ENCODE peak calls at places on chromosome 2, in five cellular contexts. One of them, this sample, is unnamed.

GRCh38 chr2:221034973-221035372 is 537.1 kb downstream of the EPHA4 start:
- DNase-seq in WTC11: no peak
- DNase-seq in left lung: no peak
- DNase-seq in CD8-positive, alpha-beta T cell: no peak
- DNase-seq in A549: no peak
- DNase-seq in this sample: no peak

GRCh38 chr2:215619022-215619958 is 183.4 kb upstream of the FN1 start:
- DNase-seq in WTC11: no peak
- DNase-seq in left lung: no peak
- DNase-seq in CD8-positive, alpha-beta T cell: no peak
- DNase-seq in A549: peak
- DNase-seq in this sample: no peak

GRCh38 chr2:54665436-54665856 is 58.0 kb upstream of the EML6 start:
- DNase-seq in A549: no peak
- DNase-seq in WTC11: peak
- DNase-seq in CD8-positive, alpha-beta T cell: no peak
- DNase-seq in left lung: no peak
- DNase-seq in this sample: peak

GRCh38 chr2:120862254-120863172 is 126.8 kb downstream of the GLI2 start:
- DNase-seq in left lung: no peak
- DNase-seq in A549: no peak
- DNase-seq in CD8-positive, alpha-beta T cell: no peak
- DNase-seq in WTC11: no peak
- DNase-seq in this sample: no peak

GRCh38 chr2:80329491-80329890 is 24.9 kb upstream of the LRRTM1 start:
- DNase-seq in A549: no peak
- DNase-seq in left lung: no peak
- DNase-seq in CD8-positive, alpha-beta T cell: no peak
- DNase-seq in WTC11: no peak
- DNase-seq in this sample: no peak

GRCh38 chr2:12604248-12604801 is 112.4 kb upstream of the TRIB2 start:
- DNase-seq in A549: no peak
- DNase-seq in left lung: no peak
- DNase-seq in CD8-positive, alpha-beta T cell: no peak
- DNase-seq in WTC11: no peak
- DNase-seq in this sample: no peak

GRCh38 chr2:133673570-133673969 is 105.3 kb upstream of the NCKAP5 start:
- DNase-seq in left lung: no peak
- DNase-seq in WTC11: no peak
- DNase-seq in A549: no peak
- DNase-seq in CD8-positive, alpha-beta T cell: no peak
- DNase-seq in this sample: no peak

GRCh38 chr2:68172990-68173715 is 15.5 kb downstream of the PNO1 start:
- DNase-seq in WTC11: no peak
- DNase-seq in A549: no peak
- DNase-seq in CD8-positive, alpha-beta T cell: no peak
- DNase-seq in left lung: no peak
- DNase-seq in this sample: no peak

GRCh38 chr2:194345347-194345746 is 1311.7 kb upstream of the SLC39A10 start:
- DNase-seq in CD8-positive, alpha-beta T cell: no peak
- DNase-seq in WTC11: no peak
- DNase-seq in left lung: no peak
- DNase-seq in A549: no peak
- DNase-seq in this sample: no peak

GRCh38 chr2:237538001-237538720 is 28.2 kb upstream of the PRLH start:
- DNase-seq in CD8-positive, alpha-beta T cell: no peak
- DNase-seq in left lung: no peak
- DNase-seq in WTC11: no peak
- DNase-seq in A549: no peak
- DNase-seq in this sample: no peak

GRCh38 chr2:230713331-230714121 is 884 bp downstream of the CAB39 start:
- DNase-seq in WTC11: peak
- DNase-seq in left lung: peak
- DNase-seq in A549: no peak
- DNase-seq in CD8-positive, alpha-beta T cell: no peak
- DNase-seq in this sample: peak

GRCh38 chr2:226207671-226208070 is 591.9 kb downstream of the IRS1 start:
- DNase-seq in CD8-positive, alpha-beta T cell: no peak
- DNase-seq in WTC11: no peak
- DNase-seq in left lung: no peak
- DNase-seq in A549: no peak
- DNase-seq in this sample: no peak

GRCh38 chr2:68741805-68742306 is 7.2 kb downstream of the ARHGAP25 start:
- DNase-seq in A549: no peak
- DNase-seq in left lung: no peak
- DNase-seq in CD8-positive, alpha-beta T cell: no peak
- DNase-seq in WTC11: no peak
- DNase-seq in this sample: no peak

GRCh38 chr2:6067089-6067488 is 374.9 kb downstream of the SOX11 start:
- DNase-seq in WTC11: no peak
- DNase-seq in A549: no peak
- DNase-seq in CD8-positive, alpha-beta T cell: no peak
- DNase-seq in left lung: no peak
- DNase-seq in this sample: no peak

GRCh38 chr2:192247456-192247855 is 52.7 kb upstream of the TMEFF2 start:
- DNase-seq in A549: no peak
- DNase-seq in left lung: no peak
- DNase-seq in WTC11: no peak
- DNase-seq in CD8-positive, alpha-beta T cell: no peak
- DNase-seq in this sample: no peak

GRCh38 chr2:20986540-20986939 is 57.3 kb downstream of the APOB start:
- DNase-seq in WTC11: no peak
- DNase-seq in CD8-positive, alpha-beta T cell: no peak
- DNase-seq in A549: no peak
- DNase-seq in left lung: no peak
- DNase-seq in this sample: no peak

GRCh38 chr2:120919771-120920437 is 184.2 kb downstream of the GLI2 start:
- DNase-seq in WTC11: no peak
- DNase-seq in left lung: no peak
- DNase-seq in CD8-positive, alpha-beta T cell: no peak
- DNase-seq in A549: no peak
- DNase-seq in this sample: no peak

GRCh38 chr2:141393214-141393545 is 737.6 kb downstream of the LRP1B start:
- DNase-seq in left lung: no peak
- DNase-seq in A549: no peak
- DNase-seq in CD8-positive, alpha-beta T cell: no peak
- DNase-seq in WTC11: no peak
- DNase-seq in this sample: no peak

GRCh38 chr2:176419591-176420071 is 150.4 kb downstream of the MTX2 start:
- DNase-seq in CD8-positive, alpha-beta T cell: no peak
- DNase-seq in WTC11: no peak
- DNase-seq in A549: no peak
- DNase-seq in left lung: no peak
- DNase-seq in this sample: no peak

GRCh38 chr2:144583741-144584453 is 64.0 kb upstream of the ZEB2 start:
- DNase-seq in CD8-positive, alpha-beta T cell: no peak
- DNase-seq in A549: no peak
- DNase-seq in left lung: no peak
- DNase-seq in WTC11: no peak
- DNase-seq in this sample: no peak

GRCh38 chr2:221851531-221852045 is 279.5 kb upstream of the EPHA4 start:
- DNase-seq in left lung: no peak
- DNase-seq in A549: no peak
- DNase-seq in WTC11: no peak
- DNase-seq in CD8-positive, alpha-beta T cell: no peak
- DNase-seq in this sample: no peak

GRCh38 chr2:183490930-183491329 is 366.7 kb downstream of the NUP35 start:
- DNase-seq in CD8-positive, alpha-beta T cell: no peak
- DNase-seq in WTC11: no peak
- DNase-seq in left lung: no peak
- DNase-seq in A549: no peak
- DNase-seq in this sample: no peak

GRCh38 chr2:212097001-212097400 is 441.6 kb downstream of the ERBB4 start:
- DNase-seq in WTC11: no peak
- DNase-seq in CD8-positive, alpha-beta T cell: no peak
- DNase-seq in left lung: no peak
- DNase-seq in A549: no peak
- DNase-seq in this sample: no peak

GRCh38 chr2:100906679-100907078 is 86.7 kb downstream of the NPAS2 start:
- DNase-seq in CD8-positive, alpha-beta T cell: no peak
- DNase-seq in left lung: no peak
- DNase-seq in WTC11: no peak
- DNase-seq in A549: no peak
- DNase-seq in this sample: no peak

GRCh38 chr2:20588918-20589871 is 61.7 kb downstream of the HS1BP3 start:
- DNase-seq in A549: no peak
- DNase-seq in left lung: peak
- DNase-seq in WTC11: no peak
- DNase-seq in CD8-positive, alpha-beta T cell: no peak
- DNase-seq in this sample: no peak

GRCh38 chr2:26614205-26615128 is 26.7 kb downstream of the CIB4 start:
- DNase-seq in WTC11: no peak
- DNase-seq in CD8-positive, alpha-beta T cell: no peak
- DNase-seq in left lung: no peak
- DNase-seq in A549: no peak
- DNase-seq in this sample: no peak

GRCh38 chr2:21372654-21373053 is 248.9 kb downstream of the TDRD15 start:
- DNase-seq in A549: peak
- DNase-seq in WTC11: peak
- DNase-seq in left lung: no peak
- DNase-seq in CD8-positive, alpha-beta T cell: no peak
- DNase-seq in this sample: no peak

GRCh38 chr2:144519934-144520717 is at the start of gene ZEB2:
- DNase-seq in A549: peak
- DNase-seq in CD8-positive, alpha-beta T cell: no peak
- DNase-seq in WTC11: no peak
- DNase-seq in left lung: peak
- DNase-seq in this sample: no peak

GRCh38 chr2:121360566-121361300 is 75.7 kb upstream of the TFCP2L1 start:
- DNase-seq in left lung: peak
- DNase-seq in A549: peak
- DNase-seq in CD8-positive, alpha-beta T cell: no peak
- DNase-seq in WTC11: no peak
- DNase-seq in this sample: no peak

GRCh38 chr2:152743004-152743403 is 24.6 kb downstream of the ARL6IP6 start:
- DNase-seq in left lung: no peak
- DNase-seq in CD8-positive, alpha-beta T cell: no peak
- DNase-seq in A549: peak
- DNase-seq in WTC11: no peak
- DNase-seq in this sample: peak

GRCh38 chr2:48844418-48845155 is 89.1 kb upstream of the LHCGR start:
- DNase-seq in WTC11: no peak
- DNase-seq in CD8-positive, alpha-beta T cell: no peak
- DNase-seq in A549: no peak
- DNase-seq in left lung: no peak
- DNase-seq in this sample: no peak

GRCh38 chr2:146388757-146389156 is 1456.1 kb upstream of the ACVR2A start:
- DNase-seq in WTC11: no peak
- DNase-seq in left lung: no peak
- DNase-seq in A549: no peak
- DNase-seq in CD8-positive, alpha-beta T cell: no peak
- DNase-seq in this sample: no peak

GRCh38 chr2:201008000-201008829 is 44.8 kb upstream of the ORC2 start:
- DNase-seq in A549: no peak
- DNase-seq in CD8-positive, alpha-beta T cell: no peak
- DNase-seq in left lung: no peak
- DNase-seq in WTC11: no peak
- DNase-seq in this sample: no peak

GRCh38 chr2:10678225-10678624 is 11.6 kb downstream of the NOL10 start:
- DNase-seq in CD8-positive, alpha-beta T cell: no peak
- DNase-seq in left lung: no peak
- DNase-seq in WTC11: no peak
- DNase-seq in A549: peak
- DNase-seq in this sample: no peak
- TF ChIP-seq CTCF in CD8-positive, alpha-beta T cell: no peak
- TF ChIP-seq CTCF in left lung: no peak
- TF ChIP-seq CTCF in WTC11: no peak
- TF ChIP-seq CTCF in A549: peak
- TF ChIP-seq CTCF in this sample: no peak

GRCh38 chr2:172216348-172216933 is 113.7 kb upstream of the DLX2 start:
- DNase-seq in WTC11: no peak
- DNase-seq in CD8-positive, alpha-beta T cell: no peak
- DNase-seq in A549: no peak
- DNase-seq in left lung: no peak
- DNase-seq in this sample: no peak
- TF ChIP-seq CTCF in WTC11: no peak
- TF ChIP-seq CTCF in CD8-positive, alpha-beta T cell: no peak
- TF ChIP-seq CTCF in A549: no peak
- TF ChIP-seq CTCF in left lung: no peak
- TF ChIP-seq CTCF in this sample: no peak

DNA sequence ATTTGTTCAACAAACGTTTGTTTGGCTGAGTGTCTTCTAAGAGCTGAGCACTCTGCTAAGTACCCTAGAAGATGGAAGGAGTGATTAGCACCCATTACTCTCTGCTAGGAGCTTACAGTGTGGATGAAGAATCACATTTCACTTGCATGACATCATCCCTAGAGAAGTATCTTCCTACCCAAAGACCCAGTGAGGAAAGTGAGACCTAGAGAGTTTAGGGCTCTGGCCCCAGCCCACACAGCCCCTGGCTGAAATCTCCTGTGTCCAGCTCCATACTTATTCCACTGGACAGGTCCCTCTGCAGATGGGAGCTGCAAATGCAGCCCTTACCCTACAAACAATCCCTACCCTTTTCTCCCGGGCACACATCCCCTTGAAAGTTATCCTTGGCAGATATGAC is 26.8 kb upstream of the EPAS1 start:
- DNase-seq in WTC11: no peak
- DNase-seq in left lung: no peak
- DNase-seq in CD8-positive, alpha-beta T cell: no peak
- DNase-seq in A549: no peak
- DNase-seq in this sample: no peak
- TF ChIP-seq CTCF in WTC11: no peak
- TF ChIP-seq CTCF in left lung: no peak
- TF ChIP-seq CTCF in CD8-positive, alpha-beta T cell: no peak
- TF ChIP-seq CTCF in A549: no peak
- TF ChIP-seq CTCF in this sample: no peak

DNA sequence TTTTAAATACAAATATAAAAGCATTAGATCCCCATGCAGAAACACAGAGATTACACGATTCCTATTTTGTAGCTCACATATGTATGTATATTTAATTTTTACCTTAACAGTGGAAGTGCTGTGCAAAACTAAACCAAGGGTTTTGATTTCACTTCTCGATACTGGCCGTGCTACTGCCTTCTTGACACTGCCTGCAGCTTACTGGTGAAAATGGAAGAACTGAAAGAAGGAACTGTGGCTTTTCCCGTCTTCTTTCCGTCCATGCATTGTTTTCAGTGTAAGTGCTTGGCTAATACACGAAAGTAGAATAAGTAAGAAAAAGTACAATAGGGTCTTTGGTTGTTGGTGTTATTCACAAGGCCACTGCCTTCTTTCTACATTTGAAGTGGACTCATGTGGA is 129.5 kb downstream of the NDUFA10 start:
- DNase-seq in left lung: no peak
- DNase-seq in CD8-positive, alpha-beta T cell: no peak
- DNase-seq in A549: no peak
- DNase-seq in WTC11: no peak
- DNase-seq in this sample: no peak
- TF ChIP-seq CTCF in left lung: no peak
- TF ChIP-seq CTCF in CD8-positive, alpha-beta T cell: no peak
- TF ChIP-seq CTCF in A549: no peak
- TF ChIP-seq CTCF in WTC11: no peak
- TF ChIP-seq CTCF in this sample: no peak

This sample was measured in GM13977.